ENCODE peak calls at places on chromosomes 2 and 18, in six cellular contexts. T, X, Z, P, M and F are unnamed samples.

GRCh38 chr2:198004921-198005829 is 200.8 kb downstream of the PLCL1 start:
- DNase-seq in T (no peak), X (no peak), Z (no peak), P (no peak), M (no peak), F (no peak)

GRCh38 chr2:60826126-60826525 is 55.2 kb upstream of the REL start:
- DNase-seq in T (no peak), X (no peak), Z (no peak), P (no peak), M (no peak), F (no peak)

GRCh38 chr2:65032016-65032975 is 23.9 kb upstream of the CEP68 start:
- DNase-seq in T (no peak), X (no peak), Z (no peak), P (no peak), M (no peak), F (no peak)

GRCh38 chr2:134564549-134564948 is 154.3 kb downstream of the TMEM163 start:
- DNase-seq in T (no peak), X (no peak), Z (no peak), P (no peak), M (no peak), F (no peak)

GRCh38 chr2:164841719-164842623 is at the start of gene COBLL1:
- DNase-seq in T (peak), X (peak), Z (peak), P (peak), M (peak), F (peak)

GRCh38 chr18:31217038-31217437 is 54.4 kb upstream of the DSC1 start:
- DNase-seq in T (no peak), X (no peak), Z (peak), P (no peak), M (no peak), F (no peak)

GRCh38 chr2:187618813-187619212 is 64.6 kb upstream of the TFPI start:
- DNase-seq in T (no peak), X (no peak), Z (peak), P (no peak), M (no peak), F (no peak)

GRCh38 chr2:3126686-3127278 is 250.8 kb downstream of the EIPR1 start:
- DNase-seq in T (no peak), X (no peak), Z (no peak), P (no peak), M (no peak), F (no peak)

GRCh38 chr2:43225788-43226557 is 433 bp downstream of the ZFP36L2 start:
- DNase-seq in T (peak), X (no peak), Z (peak), P (peak), M (peak), F (no peak)

GRCh38 chr2:222861411-222862067 is 703 bp downstream of the ACSL3 start:
- DNase-seq in T (peak), X (no peak), Z (no peak), P (peak), M (no peak), F (no peak)

GRCh38 chr2:85785027-85785822 is 31.4 kb downstream of the ATOH8 start:
- DNase-seq in T (peak), X (no peak), Z (peak), P (no peak), M (no peak), F (no peak)

GRCh38 chr2:98485453-98485755 is 40.7 kb downstream of the INPP4A start:
- DNase-seq in T (peak), X (no peak), Z (no peak), P (no peak), M (no peak), F (no peak)

GRCh38 chr2:74835831-74836674 is 2.1 kb downstream of the HK2 start:
- DNase-seq in T (no peak), X (no peak), Z (peak), P (no peak), M (peak), F (no peak)

GRCh38 chr2:157587576-157587975 is 41.1 kb downstream of the ACVR1C start:
- DNase-seq in T (no peak), X (no peak), Z (peak), P (no peak), M (no peak), F (no peak)

GRCh38 chr2:222862915-222863544 is 2.2 kb downstream of the ACSL3 start:
- DNase-seq in T (no peak), X (no peak), Z (no peak), P (no peak), M (no peak), F (no peak)

GRCh38 chr2:74444498-74445318 is 3.0 kb upstream of the RTKN start:
- DNase-seq in T (no peak), X (no peak), Z (no peak), P (no peak), M (no peak), F (no peak)

GRCh38 chr2:16623046-16623445 is 42.6 kb downstream of the CYRIA start:
- DNase-seq in T (no peak), X (no peak), Z (no peak), P (no peak), M (no peak), F (peak)

GRCh38 chr18:79485788-79486355 is 90.1 kb downstream of the NFATC1 start:
- DNase-seq in T (peak), X (no peak), Z (no peak), P (no peak), M (no peak), F (no peak)

GRCh38 chr2:70515938-70516337 is 37.7 kb downstream of the TGFA start:
- DNase-seq in T (no peak), X (no peak), Z (no peak), P (no peak), M (no peak), F (no peak)

GRCh38 chr2:12014088-12014960 is 267.9 kb downstream of the LPIN1 start:
- DNase-seq in T (no peak), X (no peak), Z (no peak), P (no peak), M (no peak), F (no peak)

GRCh38 chr2:240302041-240302440 is 133.4 kb upstream of the GPC1 start:
- DNase-seq in T (no peak), X (no peak), Z (no peak), P (no peak), M (no peak), F (no peak)

GRCh38 chr2:200860092-200860795 is 4.2 kb downstream of the CLK1 start:
- DNase-seq in T (no peak), X (no peak), Z (no peak), P (peak), M (no peak), F (no peak)

GRCh38 chr18:31248783-31249521 is 69.0 kb upstream of the DSG1 start:
- DNase-seq in T (no peak), X (no peak), Z (no peak), P (no peak), M (no peak), F (peak)

GRCh38 chr18:6211174-6211504 is 203.6 kb downstream of the L3MBTL4 start:
- DNase-seq in T (no peak), X (no peak), Z (no peak), P (no peak), M (no peak), F (no peak)

GRCh38 chr2:46173636-46174253 is 123.5 kb upstream of the EPAS1 start:
- DNase-seq in T (no peak), X (no peak), Z (peak), P (no peak), M (no peak), F (no peak)

GRCh38 chr2:206531996-206532543 is 88.7 kb downstream of the ADAM23 start:
- DNase-seq in T (no peak), X (no peak), Z (no peak), P (no peak), M (no peak), F (no peak)

GRCh38 chr2:241901018-241901380 is 31.5 kb downstream of the RTP5 start:
- DNase-seq in T (no peak), X (no peak), Z (no peak), P (peak), M (no peak), F (no peak)

GRCh38 chr2:25274868-25275574 is 66.7 kb downstream of the DNMT3A start:
- DNase-seq in T (peak), X (no peak), Z (no peak), P (peak), M (no peak), F (no peak)

GRCh38 chr2:219285894-219286425 is 6.8 kb downstream of the DNAJB2 start:
- DNase-seq in T (peak), X (no peak), Z (peak), P (no peak), M (no peak), F (no peak)

GRCh38 chr2:189555243-189555642 is 25.3 kb downstream of the SLC40A1 start:
- DNase-seq in T (no peak), X (no peak), Z (no peak), P (no peak), M (no peak), F (no peak)

GRCh38 chr18:74286106-74286856 is 5.5 kb downstream of the CYB5A start:
- DNase-seq in T (no peak), X (no peak), Z (no peak), P (peak), M (no peak), F (no peak)

GRCh38 chr2:203759692-203760365 is 53.4 kb downstream of the CD28 start:
- DNase-seq in T (no peak), X (no peak), Z (no peak), P (no peak), M (no peak), F (peak)

GRCh38 chr2:67446504-67446911 is 49.4 kb downstream of the ETAA1 start:
- DNase-seq in T (no peak), X (no peak), Z (no peak), P (peak), M (no peak), F (no peak)

DNA sequence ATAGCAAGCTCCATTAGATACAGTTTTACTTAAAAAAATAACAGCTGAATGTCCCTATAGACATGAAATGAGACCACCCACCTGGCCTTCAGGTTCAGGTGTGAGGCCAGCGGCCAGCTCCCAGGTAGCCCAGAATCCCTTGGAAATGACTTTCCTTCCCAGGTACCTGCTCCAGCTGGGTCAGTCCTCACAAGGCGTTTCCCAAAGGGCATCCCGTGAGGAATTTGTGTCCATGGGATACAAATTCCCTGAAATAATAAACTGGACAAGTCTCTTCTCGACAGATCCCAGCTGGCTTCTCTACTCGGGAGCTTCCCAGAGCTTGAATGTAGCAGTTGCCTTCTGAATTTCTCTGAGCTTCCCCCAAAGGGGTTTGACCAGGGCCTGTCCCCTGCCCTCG is 107.9 kb downstream of the HDAC4 start:
- DNase-seq in T (peak), X (no peak), Z (no peak), P (peak), M (no peak), F (no peak)
- H3K27ac ChIP-seq in T (peak), X (no peak), Z (no peak), P (no peak), M (no peak), F (no peak)

DNA sequence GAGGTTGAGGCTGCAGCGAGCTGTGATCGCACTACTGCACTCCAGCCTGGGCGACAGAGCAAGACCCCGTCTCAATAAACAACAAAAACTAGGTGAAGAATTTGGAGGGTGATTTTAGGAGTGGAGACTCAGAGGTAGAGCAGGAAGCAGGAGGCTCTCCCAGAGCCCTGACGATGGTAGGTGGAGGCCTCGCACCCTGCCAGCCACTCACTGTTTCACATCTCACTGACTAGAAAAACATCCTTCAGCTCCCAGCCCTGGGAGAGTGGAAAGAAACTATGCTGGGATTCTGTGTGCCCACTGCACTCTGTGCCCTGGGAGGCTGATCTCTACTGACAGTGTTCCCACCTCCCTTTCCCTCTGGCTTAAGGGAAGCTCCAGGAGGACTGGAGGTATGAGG is 9.8 kb downstream of the CIB4 start:
- DNase-seq in T (no peak), X (no peak), Z (no peak), P (no peak), M (no peak), F (no peak)
- H3K27ac ChIP-seq in T (no peak), X (no peak), Z (no peak), P (no peak), M (peak), F (no peak)

DNA sequence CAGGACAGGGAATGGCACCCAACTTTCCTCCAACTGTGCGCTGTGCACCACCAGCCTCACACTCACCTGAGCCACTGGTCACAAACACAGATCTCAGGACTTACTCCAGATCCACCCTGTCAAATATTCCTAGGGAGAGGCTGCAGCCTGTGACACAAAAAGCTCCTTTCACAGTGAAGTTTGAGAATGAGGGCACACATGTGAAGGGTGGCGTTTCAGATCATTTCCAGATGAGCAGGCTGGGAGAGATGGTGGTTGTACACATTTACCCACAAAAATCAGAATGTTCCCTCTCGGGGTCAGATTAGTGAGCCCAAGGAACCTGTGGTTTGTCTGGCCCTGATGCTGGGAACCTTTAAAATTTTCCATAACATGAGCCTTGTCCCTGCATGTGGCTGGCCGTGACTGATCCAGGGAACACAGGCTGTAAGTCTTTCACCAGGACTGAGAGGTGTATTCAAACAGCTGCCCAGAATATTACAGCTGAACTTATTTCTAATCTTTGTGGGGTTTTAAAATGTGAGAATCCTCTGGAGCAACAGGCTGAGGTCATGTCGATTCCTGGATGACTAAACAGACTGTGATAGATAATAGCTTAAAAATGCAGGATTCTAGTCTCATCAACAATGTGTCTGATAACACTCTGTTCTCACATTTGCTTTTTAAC is 35.4 kb downstream of the IL1R2 start:
- DNase-seq in T (no peak), X (no peak), Z (no peak), P (no peak), M (no peak), F (no peak)
- H3K27ac ChIP-seq in T (peak), X (peak), Z (no peak), P (no peak), M (peak), F (peak)

GRCh38 chr2:191686658-191687057 is 8.7 kb downstream of the NABP1 start:
- DNase-seq in T (no peak), X (no peak), Z (no peak), P (no peak), M (no peak), F (no peak)

GRCh38 chr2:191690327-191690726 is 12.4 kb downstream of the NABP1 start:
- DNase-seq in T (no peak), X (no peak), Z (no peak), P (no peak), M (no peak), F (no peak)

GRCh38 chr2:191691016-191691725 is 13.2 kb downstream of the NABP1 start:
- DNase-seq in T (no peak), X (no peak), Z (peak), P (peak), M (peak), F (no peak)

GRCh38 chr2:191687867-191688266 is 9.9 kb downstream of the NABP1 start:
- DNase-seq in T (no peak), X (no peak), Z (no peak), P (no peak), M (no peak), F (no peak)

GRCh38 chr2:191688934-191689695 is 11.2 kb downstream of the NABP1 start:
- DNase-seq in T (no peak), X (no peak), Z (no peak), P (no peak), M (peak), F (peak)
- H3K27ac ChIP-seq in T (no peak), X (peak), Z (no peak), P (no peak), M (peak), F (peak)

GRCh38 chr2:181780159-181781081 is 100.1 kb upstream of the NEUROD1 start:
- DNase-seq in T (peak), X (no peak), Z (no peak), P (no peak), M (no peak), F (no peak)
- H3K27ac ChIP-seq in T (peak), X (no peak), Z (no peak), P (peak), M (peak), F (peak)

GRCh38 chr2:236711440-236711839 is 141.8 kb downstream of the ACKR3 start:
- DNase-seq in T (peak), X (no peak), Z (no peak), P (no peak), M (no peak), F (peak)
- H3K27ac ChIP-seq in T (no peak), X (no peak), Z (no peak), P (no peak), M (peak), F (peak)